ENCODE peak calls at places on chromosomes 7 and 10, in five cellular contexts. D, B, L, O and S are unnamed samples. For H3K36me3 and H3K4me1, the result is how much of the 10 kb centered on the place peaks cover.

GRCh38 chr10:122086416-122087240 is 97.7 kb downstream of the TACC2 start:
- DNase-seq in D (no peak), B (no peak), L (no peak), O (no peak), S (no peak)

GRCh38 chr10:22251751-22252285 is 34.0 kb upstream of the EBLN1 start:
- DNase-seq in D (peak), B (no peak), L (peak), O (peak), S (peak)

GRCh38 chr7:129279757-129280156 is 54.9 kb downstream of the AHCYL2 start:
- DNase-seq in D (no peak), B (no peak), L (no peak), O (no peak), S (no peak)

GRCh38 chr10:132574288-132574687 is 36.7 kb downstream of the INPP5A start:
- DNase-seq in D (no peak), B (no peak), L (no peak), O (no peak), S (no peak)

GRCh38 chr10:31757831-31758230 is 170.8 kb downstream of the ARHGAP12 start:
- DNase-seq in D (no peak), B (no peak), L (no peak), O (no peak), S (no peak)

GRCh38 chr10:88897019-88897853 is 17.2 kb downstream of the STAMBPL1 start:
- DNase-seq in D (no peak), B (no peak), L (no peak), O (no peak), S (peak)

GRCh38 chr7:156560075-156560474 is 80.5 kb upstream of the RNF32 start:
- DNase-seq in D (no peak), B (no peak), L (no peak), O (no peak), S (peak)

GRCh38 chr7:110841840-110842579 is 248.9 kb upstream of the LRRN3 start:
- DNase-seq in D (no peak), B (no peak), L (no peak), O (no peak), S (no peak)

GRCh38 chr7:80587538-80587937 is 50.9 kb upstream of the CD36 start:
- DNase-seq in D (no peak), B (no peak), L (no peak), O (no peak), S (no peak)

GRCh38 chr10:77105756-77106155 is 531.9 kb downstream of the KCNMA1 start:
- DNase-seq in D (no peak), B (peak), L (no peak), O (no peak), S (no peak)

GRCh38 chr10:114631678-114632417 is 26.2 kb downstream of the ABLIM1 start:
- DNase-seq in D (peak), B (no peak), L (peak), O (peak), S (peak)

GRCh38 chr10:6348091-6348862 is 145.5 kb downstream of the PFKFB3 start:
- DNase-seq in D (no peak), B (no peak), L (peak), O (peak), S (peak)

GRCh38 chr10:36574212-36574611 is 551.2 kb upstream of the ANKRD30A start:
- DNase-seq in D (no peak), B (peak), L (no peak), O (no peak), S (no peak)

GRCh38 chr7:12066004-12066403 is 145.1 kb upstream of the TMEM106B start:
- DNase-seq in D (no peak), B (no peak), L (no peak), O (no peak), S (no peak)

GRCh38 chr7:139580435-139580834 is 57.0 kb downstream of the CLEC2L start:
- DNase-seq in D (no peak), B (no peak), L (no peak), O (no peak), S (no peak)

GRCh38 chr7:83976302-83976701 is 218.3 kb downstream of the SEMA3A start:
- DNase-seq in D (no peak), B (peak), L (no peak), O (no peak), S (peak)

GRCh38 chr10:9296206-9296605 is 1241.7 kb downstream of the GATA3 start:
- DNase-seq in D (no peak), B (no peak), L (no peak), O (no peak), S (no peak)

GRCh38 chr7:123041085-123041484 is 45.6 kb upstream of the TAS2R16 start:
- DNase-seq in D (no peak), B (no peak), L (no peak), O (no peak), S (no peak)

GRCh38 chr7:134246761-134247160 is 70.0 kb downstream of the SLC35B4 start:
- DNase-seq in D (no peak), B (no peak), L (no peak), O (no peak), S (no peak)

GRCh38 chr7:55775051-55775420 is 87.5 kb downstream of the SEPTIN14 start:
- DNase-seq in D (no peak), B (no peak), L (no peak), O (no peak), S (no peak)

GRCh38 chr10:118871244-118871865 is 116.6 kb upstream of the CACUL1 start:
- DNase-seq in D (no peak), B (no peak), L (no peak), O (no peak), S (no peak)

GRCh38 chr7:150378115-150378852 is 846 bp upstream of the ZNF775 start:
- DNase-seq in D (peak), B (peak), L (peak), O (peak), S (peak)

GRCh38 chr10:22682237-22683192 is 31.9 kb downstream of the PIP4K2A start:
- DNase-seq in D (no peak), B (peak), L (no peak), O (peak), S (peak)

GRCh38 chr7:148772297-148773089 is 73.8 kb downstream of the CUL1 start:
- DNase-seq in D (no peak), B (peak), L (no peak), O (peak), S (no peak)

GRCh38 chr7:28410628-28411578 is 1.4 kb upstream of the CREB5 start:
- DNase-seq in D (peak), B (peak), L (peak), O (no peak), S (no peak)

GRCh38 chr10:23345861-23346260 is 1.3 kb upstream of the C10orf67 start:
- DNase-seq in D (no peak), B (peak), L (no peak), O (no peak), S (no peak)

GRCh38 chr10:98433881-98434732 is 12.6 kb downstream of the HPS1 start:
- DNase-seq in D (no peak), B (peak), L (no peak), O (no peak), S (no peak)

GRCh38 chr10:18340496-18341051 is 200.3 kb downstream of the CACNB2 start:
- DNase-seq in D (no peak), B (peak), L (no peak), O (no peak), S (peak)

GRCh38 chr7:153286763-153287162 is 527.2 kb downstream of the ACTR3B start:
- DNase-seq in D (no peak), B (no peak), L (no peak), O (no peak), S (no peak)

GRCh38 chr10:32377458-32378370 is 30.8 kb upstream of the EPC1 start:
- DNase-seq in D (peak), B (peak), L (no peak), O (no peak), S (peak)

GRCh38 chr10:72089618-72090017 is 1.3 kb upstream of the SPOCK2 start:
- DNase-seq in D (no peak), B (no peak), L (no peak), O (no peak), S (peak)

GRCh38 chr7:106178593-106179134 is 66.6 kb upstream of the SYPL1 start:
- DNase-seq in D (peak), B (peak), L (no peak), O (no peak), S (no peak)

GRCh38 chr7:139561-140243 is 52.7 kb upstream of the FAM20C start:
- DNase-seq in D (no peak), B (no peak), L (no peak), O (no peak), S (no peak)

GRCh38 chr10:44990965-44991364 is 9.8 kb upstream of the ZNF22 start:
- DNase-seq in D (no peak), B (no peak), L (no peak), O (peak), S (no peak)

GRCh38 chr7:154503962-154504550 is 451.9 kb downstream of the DPP6 start:
- DNase-seq in D (no peak), B (peak), L (no peak), O (no peak), S (peak)

GRCh38 chr7:74183142-74183541 is 9.0 kb downstream of the EIF4H start:
- DNase-seq in D (peak), B (no peak), L (no peak), O (no peak), S (no peak)

GRCh38 chr7:118734541-118734940 is 510.0 kb downstream of the ANKRD7 start:
- DNase-seq in D (no peak), B (no peak), L (no peak), O (no peak), S (no peak)

GRCh38 chr7:37376386-37376785 is 72.3 kb downstream of the ELMO1 start:
- DNase-seq in D (no peak), B (no peak), L (no peak), O (no peak), S (no peak)

GRCh38 chr10:24542314-24543270 is 181.1 kb downstream of the ARHGAP21 start:
- DNase-seq in D (no peak), B (no peak), L (no peak), O (no peak), S (no peak)

GRCh38 chr10:24536653-24537052 is 187.0 kb downstream of the ARHGAP21 start:
- DNase-seq in D (no peak), B (no peak), L (no peak), O (no peak), S (no peak)

GRCh38 chr10:24545585-24545984 is 178.1 kb downstream of the ARHGAP21 start:
- DNase-seq in D (no peak), B (no peak), L (no peak), O (no peak), S (no peak)

GRCh38 chr10:24544776-24545175 is 178.9 kb downstream of the ARHGAP21 start:
- DNase-seq in D (no peak), B (no peak), L (no peak), O (no peak), S (no peak)

GRCh38 chr10:24541239-24541753 is 182.4 kb downstream of the ARHGAP21 start:
- DNase-seq in D (peak), B (no peak), L (no peak), O (no peak), S (peak)
- H3K36me3 ChIP-seq in D (under half), B (under half), L (under half), O (under half), S (under half)

DNA sequence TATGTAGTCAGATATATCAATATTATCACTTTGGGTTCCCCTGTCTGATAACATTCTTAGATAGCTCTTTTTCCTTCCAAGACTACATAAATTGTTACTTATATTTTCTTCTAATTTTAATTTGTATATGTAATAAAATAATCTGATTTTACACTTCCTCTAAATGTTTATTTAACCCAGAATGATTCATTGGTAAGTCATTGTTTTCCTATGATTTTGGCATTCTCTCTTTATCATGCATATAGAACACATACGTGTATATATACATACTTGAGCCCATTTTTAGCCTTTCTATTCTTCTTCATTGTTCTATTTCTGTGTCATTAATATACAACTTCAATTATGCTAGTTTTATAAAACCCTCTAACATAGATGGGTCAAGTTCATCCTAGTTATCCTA is 16.6 kb downstream of the SFTPD start:
- DNase-seq in D (no peak), B (no peak), L (no peak), O (no peak), S (no peak)
- H3K4me1 ChIP-seq in D (under half), B (under half), L (under half), O (under half), S (under half)

GRCh38 chr7:24403557-24403956 is 119.6 kb downstream of the NPY start:
- DNase-seq in D (no peak), B (no peak), L (no peak), O (no peak), S (no peak)
- H3K36me3 ChIP-seq in D (under half), B (under half), L (under half), O (under half), S (under half)

GRCh38 chr10:102503264-102504178 is at the start of gene SUFU:
- DNase-seq in D (peak), B (peak), L (peak), O (peak), S (peak)

GRCh38 chr10:102502337-102503151 is at the start of gene ACTR1A:
- DNase-seq in D (peak), B (peak), L (peak), O (peak), S (peak)

GRCh38 chr10:102505462-102506115 is 1.8 kb downstream of the SUFU start:
- DNase-seq in D (peak), B (no peak), L (peak), O (no peak), S (no peak)

GRCh38 chr10:102504976-102505300 is 1.2 kb downstream of the SUFU start:
- DNase-seq in D (no peak), B (no peak), L (no peak), O (no peak), S (no peak)

GRCh38 chr10:102504179-102504975 is 605 bp downstream of the SUFU start:
- DNase-seq in D (peak), B (peak), L (peak), O (peak), S (peak)
- H3K4me1 ChIP-seq in D (under half), B (under half), L (half or more), O (under half), S (under half)